ENCODE peak calls at places on chromosome 1, in four cellular contexts. C is H9, N is mesendoderm, V is H1. M is an unnamed sample.

GRCh38 chr1:116666747-116667576 is 571 bp downstream of the IGSF3 start:
- DNase-seq in C (no peak), N (peak; percentile 56), V (no peak), M (no peak)

GRCh38 chr1:60132985-60133673 is 59.6 kb upstream of the C1orf87 start:
- DNase-seq in C (no peak), N (no peak), V (no peak), M (peak; percentile 50)

GRCh38 chr1:247156787-247157232 is 15.0 kb downstream of the ZNF124 start:
- DNase-seq in C (no peak), N (peak; percentile 68), V (no peak), M (no peak)

GRCh38 chr1:226082959-226083302 is 20.4 kb downstream of the H3-3A start:
- DNase-seq in C (peak; percentile 58), N (peak; percentile 37), V (no peak), M (no peak)

GRCh38 chr1:9655127-9655723 is 3.7 kb downstream of the PIK3CD start:
- DNase-seq in C (no peak), N (no peak), V (no peak), M (no peak)

GRCh38 chr1:231387770-231388669 is 34.1 kb downstream of the EGLN1 start:
- DNase-seq in C (no peak), N (no peak), V (no peak), M (peak; percentile 27)

GRCh38 chr1:156746716-156747631 is 4.5 kb downstream of the HDGF start:
- DNase-seq in C (peak; percentile 94), N (peak; percentile 98), V (no peak), M (peak; percentile 90)

GRCh38 chr1:94022471-94023189 is 98.3 kb downstream of the ABCA4 start:
- DNase-seq in C (no peak), N (no peak), V (no peak), M (peak; percentile 96)

GRCh38 chr1:94416901-94417701 is 1.1 kb upstream of the ABCD3 start:
- DNase-seq in C (no peak), N (peak; percentile 5), V (no peak), M (peak; percentile 89)

GRCh38 chr1:34002810-34003209 is 138.9 kb downstream of the HMGB4 start:
- DNase-seq in C (no peak), N (no peak), V (no peak), M (no peak)

GRCh38 chr1:180931529-180931928 is 18.8 kb downstream of the KIAA1614 start:
- DNase-seq in C (no peak), N (no peak), V (no peak), M (no peak)

GRCh38 chr1:31683997-31684396 is 19.8 kb downstream of the COL16A1 start:
- DNase-seq in C (peak; percentile 69), N (peak; percentile 41), V (no peak), M (no peak)

GRCh38 chr1:186605762-186606350 is 74.4 kb downstream of the PTGS2 start:
- DNase-seq in C (peak; percentile 79), N (peak; percentile 88), V (peak; percentile 41), M (peak; percentile 59)

DNA sequence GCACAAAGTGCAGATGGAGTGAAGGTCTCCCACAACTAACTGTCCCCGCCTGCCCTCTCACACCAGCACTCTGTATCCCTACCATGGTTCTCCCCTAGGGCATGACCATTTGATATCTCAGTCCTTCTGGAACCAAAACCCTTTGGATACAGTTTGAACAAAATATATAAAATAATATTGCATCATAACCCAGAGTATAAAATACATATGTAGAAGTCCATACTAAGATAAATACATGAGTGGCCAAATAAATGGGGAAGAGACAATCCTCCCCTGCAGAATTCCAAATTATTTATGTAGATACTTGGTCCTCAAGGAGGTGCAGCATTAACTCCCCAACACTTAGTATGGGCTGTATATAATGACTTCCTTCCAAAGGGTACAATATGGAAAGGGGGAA is 207.4 kb downstream of the RRAGC start:
- DNase-seq in C (no peak), N (no peak), V (no peak), M (no peak)
- H3K23ac ChIP-seq in C (no peak overlapping the region), N (no peak overlapping the region), V (no peak overlapping the region), M (no peak overlapping the region)

GRCh38 chr1:27614625-27615344 is 10.8 kb upstream of the AHDC1 start:
- DNase-seq in C (peak; percentile 79), N (peak; percentile 68), V (no peak), M (no peak)
- H4K5ac ChIP-seq in C (no peak overlapping the region), N (no peak overlapping the region), V (no peak overlapping the region), M (no peak overlapping the region)

DNA sequence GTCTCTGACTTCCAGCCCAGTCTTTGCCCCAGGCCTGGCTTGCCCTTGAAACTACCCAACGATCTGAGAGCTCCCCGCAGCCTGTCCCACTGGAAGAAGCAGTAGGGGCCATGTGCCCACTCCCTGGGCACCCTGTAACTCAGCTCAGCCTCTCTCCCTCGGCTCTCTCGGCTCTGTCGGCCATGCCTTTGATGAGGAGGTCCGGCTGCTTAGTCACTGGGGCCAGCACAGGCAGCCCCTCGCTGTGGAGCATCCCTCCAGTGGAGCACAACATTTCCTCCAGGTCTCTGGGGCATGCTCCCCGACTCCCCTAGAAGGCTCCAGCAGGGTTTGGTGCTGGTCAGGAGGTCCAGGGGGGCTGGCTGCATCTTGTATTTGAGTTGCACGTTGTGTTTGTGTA is 83.3 kb upstream of the DISP3 start:
- DNase-seq in C (no peak), N (no peak), V (no peak), M (no peak)
- H3K23ac ChIP-seq in C (no peak overlapping the region), N (no peak overlapping the region), V (no peak overlapping the region), M (no peak overlapping the region)

DNA sequence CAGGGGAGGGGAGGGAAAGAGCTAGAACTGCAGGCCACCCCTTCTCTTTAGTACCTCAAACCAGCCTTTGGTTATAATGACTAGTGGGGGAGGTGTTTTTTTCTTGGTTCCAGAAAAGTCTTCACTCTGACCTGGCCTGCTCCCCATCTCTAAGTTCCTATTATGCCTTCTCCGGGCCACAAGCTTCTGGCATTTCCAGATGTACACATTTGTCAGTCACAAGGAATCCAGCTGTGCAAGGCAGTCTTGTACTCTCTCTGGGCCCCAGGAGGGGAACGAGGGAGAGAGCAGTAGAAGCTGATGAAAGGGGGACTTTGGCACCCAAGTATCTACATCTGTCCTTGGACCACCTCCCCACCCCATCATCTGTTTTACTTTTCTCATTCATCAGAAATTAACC is 2.7 kb upstream of the FALEC start:
- DNase-seq in C (no peak), N (no peak), V (no peak), M (no peak)
- H4K5ac ChIP-seq in C (no peak overlapping the region), N (no peak overlapping the region), V (no peak overlapping the region), M (no peak overlapping the region)

DNA sequence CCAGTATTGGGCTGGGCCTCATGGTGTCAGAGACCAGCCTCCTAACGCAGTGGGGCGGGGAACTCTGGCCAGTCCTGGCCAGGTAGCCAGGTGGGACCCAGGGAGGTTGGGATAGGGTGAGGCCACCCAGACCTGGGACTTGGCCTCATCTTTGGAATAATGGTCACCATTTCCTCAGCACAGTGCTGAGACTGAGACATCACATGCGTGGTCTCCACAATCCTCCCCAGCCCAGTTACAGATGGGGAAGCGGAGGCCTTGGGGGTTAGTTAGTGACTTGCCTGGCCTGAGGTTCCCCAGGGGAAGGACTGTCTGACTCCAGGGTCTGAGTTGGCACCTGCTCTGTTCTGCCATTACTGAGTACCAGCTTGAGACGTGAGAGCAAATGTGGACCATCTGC is 77.9 kb upstream of the CASZ1 start:
- DNase-seq in C (no peak), N (no peak), V (no peak), M (no peak)
- H3K23ac ChIP-seq in C (no peak overlapping the region), N (no peak overlapping the region), V (no peak overlapping the region), M (no peak overlapping the region)

GRCh38 chr1:245235156-245235555 is 80.4 kb downstream of the KIF26B start:
- DNase-seq in C (no peak), N (no peak), V (no peak), M (no peak)

GRCh38 chr1:245229051-245229450 is 74.3 kb downstream of the KIF26B start:
- DNase-seq in C (no peak), N (no peak), V (no peak), M (no peak)

GRCh38 chr1:245232936-245233335 is 78.2 kb downstream of the KIF26B start:
- DNase-seq in C (no peak), N (no peak), V (no peak), M (no peak)

GRCh38 chr1:245234217-245235120 is 79.7 kb downstream of the KIF26B start:
- DNase-seq in C (peak; percentile 83), N (peak; percentile 53), V (peak; percentile 56), M (no peak)
- H4K5ac ChIP-seq in C (no peak overlapping the region), N (no peak overlapping the region), V (no peak overlapping the region), M (no peak overlapping the region)

GRCh38 chr1:54380285-54380882 is 25.8 kb downstream of the SSBP3 start:
- DNase-seq in C (no peak), N (no peak), V (no peak), M (no peak)
- H3K23ac ChIP-seq in C (no peak overlapping the region), N (no peak overlapping the region), V (no peak overlapping the region), M (no peak overlapping the region)

DNA sequence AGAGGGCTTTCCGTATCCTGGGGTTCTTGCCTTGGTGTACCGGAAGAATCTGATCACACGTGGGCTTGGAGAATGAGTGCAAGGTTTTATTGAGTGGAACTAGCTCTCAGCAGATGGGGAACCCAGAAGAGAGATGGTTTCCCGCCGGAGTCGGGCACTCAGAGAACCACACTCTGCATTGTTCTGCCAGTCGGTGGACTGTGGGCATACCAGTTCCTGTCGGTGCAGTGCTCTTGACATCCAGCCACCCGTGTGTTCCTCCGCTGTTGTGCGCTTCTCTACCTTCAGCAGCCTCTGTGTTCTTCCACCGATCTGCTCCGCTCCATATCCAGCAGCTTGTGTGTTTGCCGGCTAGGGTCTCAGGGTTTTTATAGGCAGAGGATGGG is 10.8 kb upstream of the PPIE start:
- DNase-seq in C (no peak), N (no peak), V (no peak), M (no peak)
- H4K5ac ChIP-seq in C (no peak overlapping the region), N (no peak overlapping the region), V (no peak overlapping the region), M (no peak overlapping the region)

DNA sequence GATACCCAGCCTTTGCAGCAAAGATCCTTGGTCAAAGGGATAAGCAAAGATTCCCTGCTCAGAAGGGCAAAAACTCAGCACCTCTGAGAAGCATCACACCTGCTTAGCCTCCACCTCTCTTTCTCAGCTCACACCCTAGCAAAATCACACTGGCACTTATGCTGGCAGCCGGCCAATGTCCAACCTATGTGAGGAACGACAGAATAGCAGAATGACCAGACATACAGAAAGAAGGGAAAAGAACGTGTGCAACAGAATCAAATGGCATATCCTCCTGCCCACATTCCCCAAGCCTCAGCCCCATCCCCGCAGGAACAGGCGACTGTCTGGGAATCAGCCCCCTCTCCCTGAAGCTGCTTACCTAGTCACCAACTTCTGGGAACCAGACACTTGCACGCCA is 664 bp upstream of the ADORA3 start:
- DNase-seq in C (no peak), N (no peak), V (no peak), M (no peak)
- H3K23ac ChIP-seq in C (no peak overlapping the region), N (no peak overlapping the region), V (no peak overlapping the region), M (no peak overlapping the region)

M was measured in IMR-90.